ENCODE peak calls at places on chromosomes 6 and 20, in five cellular contexts. I, S, Y, U and T are unnamed samples.

GRCh38 chr20:219290-220115 is 7.6 kb upstream of the DEFB129 start:
- DNase-seq in I (peak), S (no peak), Y (no peak), U (no peak), T (no peak)

GRCh38 chr6:37516920-37517405 is 17.3 kb upstream of the CCDC167 start:
- DNase-seq in I (no peak), S (no peak), Y (no peak), U (peak), T (no peak)

GRCh38 chr6:167750956-167751358 is 75.8 kb upstream of the AFDN start:
- DNase-seq in I (no peak), S (no peak), Y (peak), U (no peak), T (no peak)

GRCh38 chr6:150967910-150968309 is 102.4 kb downstream of the MTHFD1L start:
- DNase-seq in I (no peak), S (no peak), Y (no peak), U (no peak), T (no peak)

GRCh38 chr6:35181933-35182612 is 31.7 kb upstream of the SCUBE3 start:
- DNase-seq in I (peak), S (no peak), Y (no peak), U (no peak), T (no peak)

GRCh38 chr6:155916870-155917624 is 461.4 kb upstream of the NOX3 start:
- DNase-seq in I (no peak), S (no peak), Y (no peak), U (no peak), T (no peak)

GRCh38 chr6:125114248-125114858 is 39.2 kb upstream of the TPD52L1 start:
- DNase-seq in I (peak), S (no peak), Y (no peak), U (peak), T (peak)

GRCh38 chr6:136123464-136123863 is 126.6 kb downstream of the MTFR2 start:
- DNase-seq in I (no peak), S (no peak), Y (no peak), U (no peak), T (no peak)

GRCh38 chr6:15207923-15208322 is 37.9 kb upstream of the JARID2 start:
- DNase-seq in I (no peak), S (no peak), Y (no peak), U (no peak), T (no peak)

GRCh38 chr6:131182991-131183425 is 47.7 kb downstream of the AKAP7 start:
- DNase-seq in I (peak), S (no peak), Y (no peak), U (no peak), T (no peak)

GRCh38 chr20:32315399-32315798 is 37.9 kb downstream of the KIF3B start:
- DNase-seq in I (no peak), S (no peak), Y (no peak), U (no peak), T (no peak)

GRCh38 chr20:44576297-44576696 is 6.1 kb upstream of the PKIG start:
- DNase-seq in I (peak), S (no peak), Y (no peak), U (no peak), T (no peak)

GRCh38 chr6:168648240-168648639 is 207.3 kb downstream of the SMOC2 start:
- DNase-seq in I (no peak), S (no peak), Y (no peak), U (no peak), T (no peak)

GRCh38 chr6:84779380-84779779 is 15.0 kb upstream of the TBX18 start:
- DNase-seq in I (no peak), S (no peak), Y (no peak), U (no peak), T (no peak)

GRCh38 chr6:148682990-148683389 is 63.8 kb upstream of the UST start:
- DNase-seq in I (no peak), S (no peak), Y (no peak), U (no peak), T (no peak)

GRCh38 chr6:89604662-89605061 is 33.9 kb downstream of the LYRM2 start:
- DNase-seq in I (no peak), S (no peak), Y (no peak), U (no peak), T (no peak)

GRCh38 chr20:63735859-63736718 is at the start of gene LIME1:
- DNase-seq in I (peak), S (peak), Y (no peak), U (peak), T (no peak)

GRCh38 chr20:483791-484644 is 21.7 kb upstream of the TBC1D20 start:
- DNase-seq in I (no peak), S (no peak), Y (no peak), U (no peak), T (no peak)